ENCODE peak calls at places on chromosomes 4 and X, in eight cellular contexts. N, R, E, G, T, L, K and H are unnamed samples.

GRCh38 chr4:113350576-113350975 is 301.1 kb downstream of the ANK2 start:
- DNase-seq in N (no peak), R (no peak), E (peak), G (no peak), T (no peak), L (no peak), K (no peak), H (no peak)

GRCh38 chr4:145307763-145308430 is 127.5 kb upstream of the OTUD4 start:
- DNase-seq in N (no peak), R (no peak), E (no peak), G (no peak), T (no peak), L (no peak), K (no peak), H (no peak)

GRCh38 chr4:168540086-168540864 is 43.4 kb downstream of the PALLD start:
- DNase-seq in N (no peak), R (no peak), E (no peak), G (peak), T (no peak), L (no peak), K (no peak), H (no peak)

GRCh38 chr4:128823025-128823661 is 13.6 kb downstream of the JADE1 start:
- DNase-seq in N (no peak), R (no peak), E (no peak), G (peak), T (no peak), L (no peak), K (no peak), H (no peak)

GRCh38 chr4:156536661-156537060 is 434.9 kb downstream of the PDGFC start:
- DNase-seq in N (no peak), R (peak), E (no peak), G (no peak), T (no peak), L (no peak), K (no peak), H (no peak)

GRCh38 chrX:151815461-151815860 is 80.9 kb downstream of the CNGA2 start:
- DNase-seq in N (no peak), R (no peak), E (no peak), G (no peak), T (no peak), L (no peak), K (no peak), H (no peak)

GRCh38 chr4:108029731-108030130 is 40.0 kb downstream of the HADH start:
- DNase-seq in N (no peak), R (no peak), E (no peak), G (no peak), T (no peak), L (no peak), K (no peak), H (no peak)

GRCh38 chr4:38050560-38051350 is 90.6 kb downstream of the PTTG2 start:
- DNase-seq in N (no peak), R (no peak), E (no peak), G (no peak), T (no peak), L (no peak), K (no peak), H (no peak)

GRCh38 chrX:16258936-16259335 is 91.7 kb downstream of the MAGEB17 start:
- DNase-seq in N (no peak), R (no peak), E (no peak), G (no peak), T (no peak), L (no peak), K (no peak), H (no peak)

GRCh38 chrX:85828771-85829170 is 218.6 kb downstream of the CHM start:
- DNase-seq in N (no peak), R (no peak), E (no peak), G (no peak), T (no peak), L (no peak), K (no peak), H (no peak)

GRCh38 chr4:140095694-140096482 is 58.1 kb downstream of the MAML3 start:
- DNase-seq in N (peak), R (no peak), E (no peak), G (peak), T (no peak), L (no peak), K (no peak), H (no peak)

GRCh38 chrX:2272337-2272736 is 228.4 kb downstream of the DHRSX start:
- DNase-seq in N (no peak), R (no peak), E (no peak), G (no peak), T (no peak), L (no peak), K (no peak), H (no peak)

GRCh38 chrX:115324194-115324593 is 34.7 kb downstream of the LUZP4 start:
- DNase-seq in N (no peak), R (peak), E (no peak), G (no peak), T (no peak), L (peak), K (no peak), H (peak)

GRCh38 chr4:94472056-94472826 is 20.5 kb downstream of the PDLIM5 start:
- DNase-seq in N (no peak), R (no peak), E (no peak), G (no peak), T (no peak), L (no peak), K (no peak), H (no peak)

GRCh38 chr4:64158648-64159326 is 250.5 kb downstream of the TECRL start:
- DNase-seq in N (no peak), R (peak), E (peak), G (peak), T (peak), L (peak), K (no peak), H (peak)

GRCh38 chr4:680931-681645 is 6.7 kb downstream of the MYL5 start:
- DNase-seq in N (peak), R (peak), E (no peak), G (no peak), T (no peak), L (peak), K (peak), H (no peak)

DNA sequence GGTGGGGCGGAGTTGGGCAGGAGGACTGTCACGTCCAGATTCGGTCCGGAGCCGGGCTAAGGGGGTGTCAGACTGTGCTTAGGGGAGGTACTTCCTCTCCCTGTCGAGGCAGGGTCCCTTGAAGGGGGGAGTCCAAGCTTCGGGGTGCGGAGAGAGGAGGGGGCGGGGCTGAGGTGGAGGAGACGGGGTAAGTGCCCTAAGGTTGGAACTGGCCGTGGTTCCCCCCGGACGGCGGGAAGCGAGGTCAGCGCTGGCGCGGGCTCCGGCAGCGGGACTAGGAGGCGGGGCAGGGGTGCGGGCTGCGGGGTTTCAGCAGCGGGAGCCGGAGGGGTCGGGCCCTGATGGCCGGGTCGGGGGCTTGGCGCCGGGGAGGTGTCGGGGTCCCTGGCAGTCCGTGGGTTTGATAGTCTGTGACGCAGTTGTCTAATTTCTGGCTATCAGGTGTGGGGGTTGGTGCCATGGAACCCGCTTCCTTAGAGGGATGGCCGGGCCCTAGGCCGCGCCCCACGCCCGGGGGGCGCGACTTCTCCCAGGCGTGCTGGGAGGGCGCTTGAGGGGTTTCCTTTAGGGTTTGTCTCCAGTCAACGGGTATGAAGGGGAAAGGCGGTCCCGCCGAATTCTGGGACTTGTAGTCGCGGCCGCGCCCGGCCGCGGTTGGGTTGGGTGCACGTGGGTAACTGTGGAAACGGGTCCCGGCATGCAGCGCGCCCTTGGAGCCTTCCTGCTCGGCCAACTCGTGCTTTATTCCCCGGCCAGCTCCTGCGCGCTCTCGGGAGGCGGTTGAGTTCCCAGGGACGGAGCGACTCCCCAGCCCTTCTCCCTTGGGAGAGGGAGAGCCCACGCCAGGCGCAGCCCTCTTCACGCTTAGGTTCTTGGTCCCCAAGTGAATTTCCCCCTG is 1.5 kb downstream of the DCUN1D4 start:
- DNase-seq in N (peak), R (peak), E (peak), G (peak), T (peak), L (peak), K (peak), H (peak)
- TF ChIP-seq POLR2A in N (no peak), R (peak), E (no peak), G (peak), T (peak), L (no peak), K (peak), H (peak)

GRCh38 chrX:105464611-105465010 is 244.1 kb upstream of the TEX13A start:
- DNase-seq in N (no peak), R (no peak), E (no peak), G (no peak), T (no peak), L (no peak), K (no peak), H (no peak)
- H3K27ac ChIP-seq in N (no peak), R (no peak), E (no peak), G (no peak), T (no peak), L (no peak), K (no peak), H (no peak)

GRCh38 chrX:154547245-154548027 is at the start of gene IKBKG:
- DNase-seq in N (peak), R (peak), E (peak), G (peak), T (peak), L (peak), K (peak), H (peak)
- TF ChIP-seq POLR2A in N (peak), R (no peak), E (peak), G (peak), T (no peak), L (no peak), K (peak), H (peak)

DNA sequence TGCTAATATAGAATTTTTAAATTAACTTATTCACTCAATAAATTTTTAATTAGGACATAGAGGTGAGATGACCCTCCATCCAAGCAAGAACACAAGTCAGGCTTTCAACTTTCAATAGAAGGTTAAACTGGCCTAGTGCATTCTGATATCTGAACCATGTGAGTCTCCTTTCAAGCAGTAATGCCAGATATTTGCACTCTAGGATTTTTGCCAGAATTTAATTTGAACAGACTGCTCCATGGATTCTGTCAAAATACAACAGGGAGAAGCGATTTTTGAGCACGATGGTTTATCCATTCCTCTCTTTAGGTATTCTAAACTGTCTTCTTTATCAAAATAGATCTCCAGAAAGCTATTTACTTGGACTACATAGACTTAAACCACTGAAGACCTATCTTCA is 72.0 kb upstream of the DCLK2 start:
- DNase-seq in N (no peak), R (no peak), E (no peak), G (no peak), T (no peak), L (no peak), K (no peak), H (no peak)
- H3K27ac ChIP-seq in N (peak), R (no peak), E (no peak), G (no peak), T (no peak), L (no peak), K (no peak), H (no peak)

GRCh38 chr4:54542540-54543041 is 115.2 kb upstream of the KIT start:
- DNase-seq in N (no peak), R (no peak), E (no peak), G (no peak), T (no peak), L (no peak), K (no peak), H (no peak)
- TF ChIP-seq POLR2A in N (no peak), R (no peak), E (no peak), G (no peak), T (no peak), L (no peak), K (no peak), H (no peak)

DNA sequence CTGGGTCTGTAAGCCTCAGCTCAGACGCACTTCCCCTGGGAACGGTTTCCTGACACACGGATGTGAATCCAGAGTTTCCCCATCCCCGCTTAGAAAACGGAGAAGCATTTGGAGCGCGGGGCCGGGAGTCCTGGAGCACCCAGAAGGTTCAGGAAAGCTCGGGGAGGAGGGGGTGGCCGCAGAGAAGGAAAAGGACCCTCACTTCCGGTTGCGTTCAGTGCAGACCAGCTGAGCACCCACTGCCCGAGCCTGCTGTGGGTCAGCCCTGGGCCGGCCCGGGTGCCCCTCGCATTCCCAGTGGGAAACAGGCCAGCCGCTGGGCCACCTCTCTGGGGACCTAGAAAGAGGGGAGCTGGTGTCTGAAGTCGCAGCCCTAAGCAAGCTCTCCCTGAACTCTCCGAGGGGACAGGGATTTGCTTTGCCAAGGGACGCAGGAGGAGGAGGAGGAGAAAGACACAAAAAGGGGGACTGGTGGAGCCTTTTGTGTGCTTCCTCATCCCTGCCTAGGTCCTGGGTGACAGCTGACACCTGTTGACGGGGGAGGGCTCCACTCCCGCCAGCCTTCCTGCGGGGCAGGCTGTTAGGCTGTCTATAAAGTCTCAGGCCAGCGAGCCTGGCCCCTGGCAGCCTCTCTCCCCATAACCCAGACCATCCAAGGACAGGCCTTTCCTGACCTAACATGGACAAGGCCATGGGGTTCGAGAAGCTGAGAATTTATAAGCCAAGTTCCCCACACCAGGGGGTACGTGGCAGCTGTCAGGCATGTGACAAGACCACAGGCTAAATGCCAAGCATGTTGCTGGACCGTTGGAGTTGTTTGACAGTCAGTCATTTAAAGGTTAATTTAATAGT is 696 bp upstream of the EVC2 start:
- DNase-seq in N (peak), R (no peak), E (no peak), G (no peak), T (no peak), L (no peak), K (no peak), H (no peak)
- H3K27ac ChIP-seq in N (peak), R (peak), E (peak), G (no peak), T (peak), L (peak), K (peak), H (peak)